ENCODE peak calls at places on chromosomes 7 and 10, in six cellular contexts. One of them, this sample, is unnamed.

GRCh38 chr7:101787864-101788263 is 29.6 kb upstream of the CUX1 start:
- DNase-seq in heart right ventricle: no peak
- DNase-seq in thoracic aorta: no peak
- DNase-seq in left ventricle myocardium inferior: no peak
- DNase-seq in kidney epithelial cell: no peak
- DNase-seq in upper lobe of right lung: no peak
- DNase-seq in this sample: no peak

GRCh38 chr10:106402455-106402854 is 762.1 kb downstream of the SORCS1 start:
- DNase-seq in left ventricle myocardium inferior: no peak
- DNase-seq in kidney epithelial cell: no peak
- DNase-seq in upper lobe of right lung: no peak
- DNase-seq in thoracic aorta: no peak
- DNase-seq in heart right ventricle: no peak
- DNase-seq in this sample: no peak

GRCh38 chr7:2523461-2523905 is 3.9 kb downstream of the LFNG start:
- DNase-seq in left ventricle myocardium inferior: no peak
- DNase-seq in upper lobe of right lung: peak; percentile 82
- DNase-seq in thoracic aorta: no peak
- DNase-seq in heart right ventricle: no peak
- DNase-seq in kidney epithelial cell: no peak
- DNase-seq in this sample: no peak

GRCh38 chr7:43764807-43765491 is 6.5 kb downstream of the BLVRA start:
- DNase-seq in thoracic aorta: no peak
- DNase-seq in kidney epithelial cell: peak; percentile 50
- DNase-seq in heart right ventricle: no peak
- DNase-seq in left ventricle myocardium inferior: no peak
- DNase-seq in upper lobe of right lung: no peak
- DNase-seq in this sample: no peak

GRCh38 chr10:64617071-64617470 is 1095.9 kb downstream of the REEP3 start:
- DNase-seq in left ventricle myocardium inferior: no peak
- DNase-seq in heart right ventricle: no peak
- DNase-seq in thoracic aorta: no peak
- DNase-seq in upper lobe of right lung: no peak
- DNase-seq in kidney epithelial cell: no peak
- DNase-seq in this sample: no peak

GRCh38 chr7:53531-53930 is 138.8 kb upstream of the FAM20C start:
- DNase-seq in upper lobe of right lung: peak; percentile 71
- DNase-seq in kidney epithelial cell: no peak
- DNase-seq in heart right ventricle: no peak
- DNase-seq in left ventricle myocardium inferior: no peak
- DNase-seq in thoracic aorta: no peak
- DNase-seq in this sample: no peak

GRCh38 chr10:65769828-65770227 is 1156.0 kb upstream of the LRRTM3 start:
- DNase-seq in kidney epithelial cell: peak; percentile 78
- DNase-seq in upper lobe of right lung: no peak
- DNase-seq in heart right ventricle: no peak
- DNase-seq in left ventricle myocardium inferior: no peak
- DNase-seq in thoracic aorta: no peak
- DNase-seq in this sample: no peak

GRCh38 chr10:55063817-55064216 is 262.8 kb upstream of the PCDH15 start:
- DNase-seq in heart right ventricle: no peak
- DNase-seq in upper lobe of right lung: no peak
- DNase-seq in kidney epithelial cell: no peak
- DNase-seq in left ventricle myocardium inferior: no peak
- DNase-seq in thoracic aorta: no peak
- DNase-seq in this sample: no peak

GRCh38 chr10:32692174-32692573 is 246.2 kb downstream of the CCDC7 start:
- DNase-seq in kidney epithelial cell: peak; percentile 85
- DNase-seq in thoracic aorta: no peak
- DNase-seq in heart right ventricle: no peak
- DNase-seq in left ventricle myocardium inferior: no peak
- DNase-seq in upper lobe of right lung: no peak
- DNase-seq in this sample: no peak

GRCh38 chr7:130273081-130273699 is 6.5 kb downstream of the CPA2 start:
- DNase-seq in left ventricle myocardium inferior: no peak
- DNase-seq in kidney epithelial cell: peak; percentile 31
- DNase-seq in upper lobe of right lung: no peak
- DNase-seq in heart right ventricle: no peak
- DNase-seq in thoracic aorta: no peak
- DNase-seq in this sample: no peak
- H3K4me3 ChIP-seq in left ventricle myocardium inferior: peak overlapping the region; percentile 45
- H3K4me3 ChIP-seq in kidney epithelial cell: no peak overlapping the region
- H3K4me3 ChIP-seq in upper lobe of right lung: peak overlapping the region; percentile 26
- H3K4me3 ChIP-seq in heart right ventricle: no peak overlapping the region
- H3K4me3 ChIP-seq in thoracic aorta: peak overlapping the region; percentile 70
- H3K4me3 ChIP-seq in this sample: no peak overlapping the region

DNA sequence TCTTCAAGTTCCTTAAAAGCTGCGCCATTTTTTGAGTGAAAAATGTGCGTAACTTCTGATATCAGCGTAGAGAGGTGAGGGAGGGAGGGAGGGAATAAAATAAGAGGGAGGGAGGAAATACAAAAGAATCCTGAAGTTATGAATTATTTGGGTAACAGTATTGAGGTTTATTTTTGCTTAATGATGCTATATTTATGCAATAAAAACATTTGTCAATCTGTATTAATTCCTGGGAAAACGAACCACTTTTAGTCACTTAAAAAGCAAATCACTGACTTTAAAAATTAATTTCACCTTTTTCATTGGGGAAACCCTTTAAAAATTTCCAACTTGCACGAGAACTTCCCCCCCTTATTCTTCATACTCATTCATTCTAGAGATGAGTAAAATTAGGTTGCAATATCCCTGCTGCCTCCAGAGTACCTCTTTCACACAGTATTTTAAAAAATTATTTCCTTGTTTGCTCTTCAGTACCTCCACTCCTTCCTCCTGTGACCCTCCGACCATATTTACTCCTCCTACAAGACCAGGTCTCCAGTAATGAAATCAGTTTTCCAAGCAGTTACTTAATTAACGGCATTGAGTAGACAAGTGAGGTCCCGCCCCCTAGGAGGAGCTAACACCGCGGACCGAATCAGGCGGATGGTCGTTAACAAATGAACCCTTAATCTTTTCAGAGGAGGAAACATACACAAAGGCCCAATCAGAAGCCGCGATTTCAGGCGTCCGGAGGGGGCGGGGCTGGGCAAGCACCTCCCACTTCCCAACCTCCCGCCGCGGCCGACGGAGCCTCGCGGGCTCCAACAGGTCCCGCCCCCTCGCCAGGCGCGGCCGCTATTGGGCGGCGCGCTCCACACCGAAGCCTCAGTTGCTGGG is 521 bp upstream of the TRIM24 start:
- DNase-seq in heart right ventricle: peak; percentile 97
- DNase-seq in thoracic aorta: peak; percentile 87
- DNase-seq in kidney epithelial cell: peak; percentile 82
- DNase-seq in upper lobe of right lung: peak; percentile 98
- DNase-seq in left ventricle myocardium inferior: peak; percentile 98
- DNase-seq in this sample: peak; percentile 92
- TF ChIP-seq CTCF in heart right ventricle: peak; percentile 27
- TF ChIP-seq CTCF in thoracic aorta: peak; percentile 51
- TF ChIP-seq CTCF in kidney epithelial cell: no peak
- TF ChIP-seq CTCF in upper lobe of right lung: peak; percentile 17
- TF ChIP-seq CTCF in left ventricle myocardium inferior: peak; percentile 45
- TF ChIP-seq CTCF in this sample: no peak

GRCh38 chr10:3875842-3876235 is 90.8 kb upstream of the KLF6 start:
- DNase-seq in kidney epithelial cell: no peak
- DNase-seq in thoracic aorta: no peak
- DNase-seq in left ventricle myocardium inferior: no peak
- DNase-seq in upper lobe of right lung: no peak
- DNase-seq in heart right ventricle: no peak
- DNase-seq in this sample: no peak

GRCh38 chr10:3871424-3871996 is 86.5 kb upstream of the KLF6 start:
- DNase-seq in left ventricle myocardium inferior: no peak
- DNase-seq in heart right ventricle: no peak
- DNase-seq in upper lobe of right lung: no peak
- DNase-seq in thoracic aorta: no peak
- DNase-seq in kidney epithelial cell: no peak
- DNase-seq in this sample: no peak

GRCh38 chr10:3872700-3873099 is 87.7 kb upstream of the KLF6 start:
- DNase-seq in upper lobe of right lung: no peak
- DNase-seq in kidney epithelial cell: no peak
- DNase-seq in heart right ventricle: no peak
- DNase-seq in thoracic aorta: no peak
- DNase-seq in left ventricle myocardium inferior: no peak
- DNase-seq in this sample: no peak

GRCh38 chr10:3874988-3875841 is 90.2 kb upstream of the KLF6 start:
- DNase-seq in left ventricle myocardium inferior: no peak
- DNase-seq in kidney epithelial cell: no peak
- DNase-seq in thoracic aorta: no peak
- DNase-seq in upper lobe of right lung: no peak
- DNase-seq in heart right ventricle: peak; percentile 26
- DNase-seq in this sample: peak; percentile 79

DNA sequence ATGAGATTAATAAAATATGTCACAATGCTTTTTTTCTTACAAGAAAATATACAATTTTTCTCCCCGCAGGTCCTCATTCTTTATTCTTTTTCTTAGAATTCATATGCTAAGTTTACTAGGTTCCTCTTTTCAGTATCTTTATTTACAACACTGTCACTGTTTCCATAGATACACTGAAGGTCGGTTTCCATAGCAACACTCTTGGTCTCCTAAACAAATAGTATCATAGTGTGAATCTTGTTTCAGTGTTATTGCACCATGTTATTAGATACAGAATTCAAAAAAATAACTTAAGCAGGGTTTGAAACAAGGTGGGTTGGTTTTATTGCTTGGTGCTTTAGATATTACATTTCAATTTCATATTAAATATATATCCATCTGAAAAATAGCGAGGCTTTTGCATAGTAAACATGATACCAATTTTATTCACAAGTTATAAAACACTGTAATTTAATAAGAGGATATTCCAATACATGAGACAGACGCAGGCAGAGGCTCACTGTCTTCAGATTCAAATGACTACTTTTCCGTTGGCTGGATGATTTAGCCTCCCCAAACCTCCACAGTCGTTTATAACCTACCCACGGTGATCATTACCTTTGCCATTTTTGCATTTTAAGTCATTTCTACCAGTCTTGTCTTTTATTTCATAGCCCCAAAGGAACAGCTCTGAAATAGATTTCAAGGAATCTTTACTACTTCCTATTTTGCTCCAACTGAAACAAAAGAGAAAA is 88.9 kb upstream of the KLF6 start:
- DNase-seq in kidney epithelial cell: no peak
- DNase-seq in thoracic aorta: no peak
- DNase-seq in left ventricle myocardium inferior: no peak
- DNase-seq in upper lobe of right lung: no peak
- DNase-seq in heart right ventricle: peak; percentile 31
- DNase-seq in this sample: peak; percentile 94
- H3K4me3 ChIP-seq in kidney epithelial cell: no peak overlapping the region
- H3K4me3 ChIP-seq in thoracic aorta: no peak overlapping the region
- H3K4me3 ChIP-seq in left ventricle myocardium inferior: no peak overlapping the region
- H3K4me3 ChIP-seq in upper lobe of right lung: no peak overlapping the region
- H3K4me3 ChIP-seq in heart right ventricle: no peak overlapping the region
- H3K4me3 ChIP-seq in this sample: no peak overlapping the region

DNA sequence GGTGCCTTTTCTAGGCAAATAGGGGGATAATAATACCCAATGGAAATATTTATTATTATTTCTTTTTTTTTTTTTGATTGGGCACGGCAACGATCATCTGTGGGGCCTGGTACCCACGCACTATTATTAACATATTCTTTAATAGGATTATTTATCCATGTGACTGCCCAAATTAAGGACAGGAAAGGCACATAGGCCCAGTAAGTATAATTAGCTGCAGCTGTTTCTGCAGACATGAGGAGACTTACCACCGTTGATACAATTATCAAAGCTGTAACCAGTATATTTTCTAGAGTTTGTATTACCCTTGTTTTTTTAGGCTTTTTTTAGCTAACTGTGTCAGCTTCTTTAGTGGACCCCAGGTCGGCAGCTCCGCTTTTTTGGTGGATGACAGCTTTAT is 25.2 kb upstream of the GUSB start:
- DNase-seq in kidney epithelial cell: no peak
- DNase-seq in thoracic aorta: no peak
- DNase-seq in heart right ventricle: no peak
- DNase-seq in upper lobe of right lung: no peak
- DNase-seq in left ventricle myocardium inferior: no peak
- DNase-seq in this sample: no peak
- TF ChIP-seq CTCF in kidney epithelial cell: no peak
- TF ChIP-seq CTCF in thoracic aorta: no peak
- TF ChIP-seq CTCF in heart right ventricle: no peak
- TF ChIP-seq CTCF in upper lobe of right lung: no peak
- TF ChIP-seq CTCF in left ventricle myocardium inferior: no peak
- TF ChIP-seq CTCF in this sample: no peak

GRCh38 chr7:26081627-26082026 is 70.4 kb upstream of the NFE2L3 start:
- DNase-seq in thoracic aorta: no peak
- DNase-seq in upper lobe of right lung: no peak
- DNase-seq in heart right ventricle: no peak
- DNase-seq in kidney epithelial cell: no peak
- DNase-seq in left ventricle myocardium inferior: no peak
- DNase-seq in this sample: no peak

GRCh38 chr7:26073041-26073440 is 79.0 kb upstream of the NFE2L3 start:
- DNase-seq in kidney epithelial cell: no peak
- DNase-seq in thoracic aorta: no peak
- DNase-seq in upper lobe of right lung: no peak
- DNase-seq in left ventricle myocardium inferior: no peak
- DNase-seq in heart right ventricle: no peak
- DNase-seq in this sample: no peak

GRCh38 chr7:26074919-26075318 is 77.1 kb upstream of the NFE2L3 start:
- DNase-seq in left ventricle myocardium inferior: no peak
- DNase-seq in thoracic aorta: no peak
- DNase-seq in upper lobe of right lung: no peak
- DNase-seq in heart right ventricle: no peak
- DNase-seq in kidney epithelial cell: no peak
- DNase-seq in this sample: no peak

GRCh38 chr7:26083113-26083512 is 68.9 kb upstream of the NFE2L3 start:
- DNase-seq in heart right ventricle: no peak
- DNase-seq in left ventricle myocardium inferior: no peak
- DNase-seq in upper lobe of right lung: no peak
- DNase-seq in kidney epithelial cell: peak; percentile 53
- DNase-seq in thoracic aorta: no peak
- DNase-seq in this sample: no peak

GRCh38 chr7:26078437-26079362 is 73.3 kb upstream of the NFE2L3 start:
- DNase-seq in kidney epithelial cell: peak; percentile 49
- DNase-seq in upper lobe of right lung: peak; percentile 81
- DNase-seq in thoracic aorta: no peak
- DNase-seq in left ventricle myocardium inferior: peak; percentile 53
- DNase-seq in heart right ventricle: peak; percentile 35
- DNase-seq in this sample: no peak
- H3K4me3 ChIP-seq in kidney epithelial cell: no peak overlapping the region
- H3K4me3 ChIP-seq in upper lobe of right lung: no peak overlapping the region
- H3K4me3 ChIP-seq in thoracic aorta: no peak overlapping the region
- H3K4me3 ChIP-seq in left ventricle myocardium inferior: no peak overlapping the region
- H3K4me3 ChIP-seq in heart right ventricle: no peak overlapping the region
- H3K4me3 ChIP-seq in this sample: no peak overlapping the region

GRCh38 chr7:21898265-21898930 is 47.3 kb downstream of the CDCA7L start:
- DNase-seq in heart right ventricle: no peak
- DNase-seq in left ventricle myocardium inferior: no peak
- DNase-seq in upper lobe of right lung: no peak
- DNase-seq in kidney epithelial cell: no peak
- DNase-seq in thoracic aorta: no peak
- DNase-seq in this sample: peak; percentile 48

GRCh38 chr7:21908746-21909145 is 37.0 kb downstream of the CDCA7L start:
- DNase-seq in kidney epithelial cell: no peak
- DNase-seq in heart right ventricle: no peak
- DNase-seq in left ventricle myocardium inferior: no peak
- DNase-seq in thoracic aorta: no peak
- DNase-seq in upper lobe of right lung: no peak
- DNase-seq in this sample: no peak

GRCh38 chr7:21902240-21902639 is 43.5 kb downstream of the CDCA7L start:
- DNase-seq in thoracic aorta: no peak
- DNase-seq in left ventricle myocardium inferior: no peak
- DNase-seq in heart right ventricle: no peak
- DNase-seq in upper lobe of right lung: no peak
- DNase-seq in kidney epithelial cell: no peak
- DNase-seq in this sample: no peak

GRCh38 chr7:21903074-21903786 is 42.5 kb downstream of the CDCA7L start:
- DNase-seq in left ventricle myocardium inferior: no peak
- DNase-seq in upper lobe of right lung: no peak
- DNase-seq in kidney epithelial cell: no peak
- DNase-seq in heart right ventricle: no peak
- DNase-seq in thoracic aorta: no peak
- DNase-seq in this sample: no peak
- TF ChIP-seq CTCF in left ventricle myocardium inferior: no peak
- TF ChIP-seq CTCF in upper lobe of right lung: no peak
- TF ChIP-seq CTCF in kidney epithelial cell: no peak
- TF ChIP-seq CTCF in heart right ventricle: no peak
- TF ChIP-seq CTCF in thoracic aorta: no peak
- TF ChIP-seq CTCF in this sample: no peak